ENCODE peak calls at places on chromosome 10, in five cellular contexts. B is astrocyte, U is hepatocyte, K is MM.1S, H is PC-3. O is an unnamed sample.

GRCh38 chr10:114719311-114719710 is 61.2 kb upstream of the ABLIM1 start:
- DNase-seq in H (no peak), K (no peak), U (peak), B (no peak), O (no peak)

GRCh38 chr10:80498833-80499671 is 38.6 kb upstream of the SH2D4B start:
- DNase-seq in U (peak), K (no peak), H (no peak), B (peak), O (peak)

GRCh38 chr10:80552151-80552646 is 14.5 kb downstream of the SH2D4B start:
- DNase-seq in H (no peak), B (no peak), K (no peak), U (peak), O (no peak)

GRCh38 chr10:78212134-78212785 is 178.6 kb downstream of the RPS24 start:
- DNase-seq in B (peak), H (peak), U (peak), K (no peak), O (no peak)

GRCh38 chr10:114729103-114729659 is 71.1 kb upstream of the ABLIM1 start:
- DNase-seq in H (no peak), U (no peak), B (no peak), K (no peak), O (no peak)

GRCh38 chr10:102643346-102644065 is 773 bp upstream of the TRIM8 start:
- DNase-seq in U (peak), B (peak), K (peak), H (peak), O (peak)

GRCh38 chr10:71727429-71728217 is 8.0 kb upstream of the C10orf105 start:
- DNase-seq in B (no peak), H (peak), U (peak), K (peak), O (no peak)

GRCh38 chr10:69338133-69338456 is 59.8 kb downstream of the HK1 start:
- DNase-seq in U (no peak), K (no peak), H (no peak), B (no peak), O (peak)

GRCh38 chr10:131451407-131452015 is 140.0 kb upstream of the TCERG1L start:
- DNase-seq in H (peak), U (no peak), B (no peak), K (no peak), O (peak)

GRCh38 chr10:50504389-50504788 is 119.4 kb downstream of the SGMS1 start:
- DNase-seq in H (no peak), U (no peak), B (no peak), K (no peak), O (no peak)

GRCh38 chr10:11243425-11244222 is 226.0 kb downstream of the CELF2 start:
- DNase-seq in B (peak), H (no peak), U (no peak), K (no peak), O (no peak)

GRCh38 chr10:97940534-97940933 is 89.9 kb downstream of the CRTAC1 start:
- DNase-seq in U (no peak), K (no peak), H (no peak), B (no peak), O (no peak)

GRCh38 chr10:115956225-115957009 is 316.6 kb downstream of the GFRA1 start:
- DNase-seq in B (peak), H (peak), U (no peak), K (no peak), O (no peak)

GRCh38 chr10:15385552-15386455 is 14.7 kb upstream of the FAM171A1 start:
- DNase-seq in K (no peak), U (no peak), B (no peak), H (no peak), O (no peak)

GRCh38 chr10:132203256-132204077 is 16.7 kb downstream of the DPYSL4 start:
- DNase-seq in H (no peak), B (no peak), U (no peak), K (no peak), O (peak)

GRCh38 chr10:790821-791551 is 101.5 kb upstream of the DIP2C start:
- DNase-seq in U (no peak), H (no peak), K (no peak), B (no peak), O (peak)

GRCh38 chr10:69232252-69232651 is 12.1 kb downstream of the HKDC1 start:
- DNase-seq in K (no peak), U (peak), B (peak), H (peak), O (peak)

GRCh38 chr10:102449321-102450123 is 1.8 kb downstream of the C10orf95 start:
- DNase-seq in K (peak), H (peak), U (peak), B (no peak), O (no peak)

DNA sequence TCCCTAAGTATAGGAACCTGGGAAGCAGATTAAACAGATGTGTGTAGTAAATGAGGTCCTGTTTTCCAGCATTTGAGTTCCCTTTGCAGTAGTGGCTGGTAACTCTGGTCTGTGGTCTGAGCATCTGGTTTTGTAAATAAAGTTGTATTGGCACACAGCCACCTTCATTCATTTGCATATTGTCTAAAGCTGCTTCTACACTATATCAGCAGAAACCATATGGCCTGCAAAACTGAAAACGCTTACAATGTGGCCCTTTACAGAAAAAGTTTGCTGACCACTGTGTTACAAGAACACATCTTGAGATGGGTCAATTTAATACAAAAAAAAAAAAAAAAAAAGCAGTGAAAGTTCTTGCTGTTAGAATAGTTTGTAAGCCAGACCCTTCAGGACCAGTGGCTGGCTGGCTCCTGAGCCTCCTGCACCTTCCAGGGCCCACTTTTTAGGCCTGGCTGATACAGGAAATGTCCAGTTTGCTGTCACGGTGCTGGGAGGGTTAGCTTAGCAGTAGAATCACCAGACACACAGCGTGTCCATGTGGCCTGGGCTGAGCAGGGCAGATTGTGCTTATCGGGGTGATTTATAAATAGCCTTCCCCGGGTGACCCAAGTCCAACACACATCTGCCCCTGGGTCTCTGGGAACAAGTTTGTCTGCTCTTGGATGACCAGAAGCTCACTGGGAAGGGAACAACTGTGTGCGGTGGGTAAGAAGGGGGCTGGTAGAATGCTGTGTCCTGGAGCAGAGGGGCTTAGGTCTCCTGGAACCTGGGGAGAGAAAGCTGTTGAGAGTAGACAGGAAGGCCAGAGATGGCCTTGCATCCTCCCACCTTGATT is 1.4 kb downstream of the C10orf71 start:
- DNase-seq in B (no peak), K (peak), H (no peak), U (peak), O (no peak)
- H3K4me3 ChIP-seq in B (no peak), K (no peak), H (no peak), U (no peak), O (no peak)

DNA sequence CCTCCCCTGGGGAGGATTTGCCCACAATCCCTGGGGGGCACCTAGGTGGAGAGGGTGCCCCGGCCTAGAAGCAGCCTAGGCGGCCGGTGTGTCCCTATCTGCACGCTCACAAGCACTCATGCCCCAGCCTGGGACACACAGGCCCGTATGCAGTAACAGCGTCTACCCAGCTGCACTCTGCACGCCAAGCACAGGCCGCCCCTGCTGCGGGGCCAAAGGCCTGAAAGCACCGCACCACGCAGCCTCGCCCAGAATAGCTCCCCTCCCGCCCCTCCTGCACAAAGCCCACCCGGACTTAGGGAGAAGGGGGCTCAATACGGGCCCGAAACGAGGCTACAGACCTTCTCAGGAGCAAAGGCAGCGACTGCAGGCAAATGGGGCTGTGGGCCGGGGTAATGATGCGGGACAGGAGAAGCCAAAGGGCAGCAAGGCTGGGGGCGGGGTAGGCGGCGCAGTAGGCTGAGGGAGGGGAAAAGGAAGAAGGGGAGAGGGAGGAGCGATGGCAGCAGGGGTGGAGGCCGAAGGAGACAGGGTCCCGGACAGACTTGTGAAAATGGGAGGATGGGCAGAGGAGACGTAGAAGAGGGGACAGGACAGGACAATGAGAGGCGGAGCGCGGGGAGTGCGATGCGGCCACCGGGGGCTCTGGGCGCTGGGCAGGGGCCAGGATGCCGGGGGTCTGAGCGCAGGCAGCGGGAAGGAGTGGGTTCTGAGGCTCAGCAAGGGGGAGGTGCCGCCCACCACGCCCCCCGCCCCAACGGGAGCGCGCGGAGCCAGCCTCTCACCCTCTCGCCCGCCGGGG is 544 bp downstream of the GPRIN2 start:
- DNase-seq in H (no peak), U (peak), K (peak), B (no peak), O (peak)
- H3K4me2 ChIP-seq in H (peak), U (peak), K (peak), B (peak), O (no peak)

DNA sequence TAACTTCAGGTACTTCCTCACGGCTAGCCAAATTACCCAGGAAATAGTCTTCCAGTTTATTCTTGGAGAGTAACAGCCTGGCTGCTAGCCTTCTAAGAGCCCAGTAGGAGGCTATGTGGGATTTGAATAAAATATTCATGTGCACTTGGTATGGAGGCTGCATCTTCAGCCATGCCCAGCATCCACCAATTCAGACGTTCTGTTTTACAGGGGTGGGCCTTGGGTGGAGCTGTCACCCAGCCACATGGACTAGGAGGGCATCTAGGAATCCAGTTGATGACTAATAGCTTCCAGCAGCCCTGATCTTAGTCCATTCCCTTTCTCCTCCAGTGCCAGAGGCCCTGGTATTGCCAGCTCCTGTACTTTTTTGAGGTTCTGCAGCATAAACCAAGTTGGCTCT is 66.3 kb upstream of the ZRANB1 start:
- DNase-seq in K (no peak), B (peak), H (peak), U (no peak), O (peak)
- TF ChIP-seq CTCF in K (no peak), B (peak), H (no peak), U (no peak), O (peak)

GRCh38 chr10:96339956-96340904 is 18.6 kb downstream of the OPALIN start:
- DNase-seq in U (peak), H (peak), B (peak), K (peak), O (no peak)
- H3K4me3 ChIP-seq in U (no peak), H (no peak), B (no peak), K (no peak), O (no peak)

GRCh38 chr10:31949266-31949665 is 20.6 kb upstream of the ARHGAP12 start:
- DNase-seq in B (no peak), H (no peak), K (no peak), U (no peak), O (no peak)

GRCh38 chr10:31945392-31945791 is 16.8 kb upstream of the ARHGAP12 start:
- DNase-seq in U (no peak), H (no peak), K (no peak), B (no peak), O (no peak)

GRCh38 chr10:31944071-31944433 is 15.4 kb upstream of the ARHGAP12 start:
- DNase-seq in H (no peak), B (no peak), K (no peak), U (no peak), O (no peak)

GRCh38 chr10:31947144-31947926 is 18.7 kb upstream of the ARHGAP12 start:
- DNase-seq in K (no peak), H (peak), B (peak), U (peak), O (peak)

GRCh38 chr10:31948021-31948420 is 19.4 kb upstream of the ARHGAP12 start:
- DNase-seq in H (no peak), K (no peak), U (no peak), B (no peak), O (no peak)
- H3K4me2 ChIP-seq in H (peak), K (no peak), U (peak), B (peak), O (peak)

DNA sequence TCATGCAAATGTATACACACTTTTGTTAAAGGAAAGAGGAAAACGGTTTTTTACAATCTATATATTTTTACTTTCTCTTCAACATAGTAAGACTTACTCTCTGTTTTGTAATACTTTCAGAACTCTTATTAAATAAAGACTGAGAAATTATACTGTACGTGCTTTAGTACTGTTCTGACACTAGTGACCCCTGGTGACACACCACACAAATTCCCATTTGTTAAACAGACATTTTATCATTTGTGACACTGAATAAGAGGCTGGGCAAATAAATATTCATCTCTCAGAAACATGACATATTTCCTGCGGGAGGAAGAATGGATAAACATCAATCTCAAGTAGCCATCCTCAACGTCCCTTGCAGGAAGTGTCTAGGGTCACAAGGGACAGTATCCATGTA is 68.9 kb upstream of the ZNF33B start:
- DNase-seq in B (no peak), H (no peak), U (no peak), K (no peak), O (no peak)
- TF ChIP-seq CTCF in B (no peak), H (no peak), U (peak), K (no peak), O (no peak)

GRCh38 chr10:19654576-19654975 is 161.7 kb upstream of the PLXDC2 start:
- DNase-seq in U (peak), K (no peak), H (peak), B (peak), O (peak)
- H3K4me3 ChIP-seq in U (no peak), K (no peak), H (no peak), B (no peak), O (peak)

O was measured in osteoblast.